ENCODE peak calls at places on chromosomes 6 and 20, in five cellular contexts. T is HepG2, G is A549, A is H1, S is K562. X is an unnamed sample.

GRCh38 chr6:106975699-106976032 is 1.1 kb upstream of the CD24 start:
- DNase-seq in T (no peak), G (no peak), A (no peak), S (no peak), X (no peak)

GRCh38 chr6:151014404-151015150 is 149.1 kb downstream of the MTHFD1L start:
- DNase-seq in T (peak; percentile 80), G (peak; percentile 78), A (peak; percentile 80), S (peak; percentile 72), X (peak; percentile 71)

GRCh38 chr6:83985308-83985713 is 48.3 kb upstream of the MRAP2 start:
- DNase-seq in T (no peak), G (no peak), A (no peak), S (peak; percentile 34), X (no peak)

GRCh38 chr6:49515485-49516146 is 15.9 kb downstream of the GLYATL3 start:
- DNase-seq in T (no peak), G (no peak), A (no peak), S (no peak), X (no peak)

GRCh38 chr6:157982297-157982579 is 575 bp downstream of the SYNJ2 start:
- DNase-seq in T (peak; percentile 62), G (peak; percentile 24), A (peak; percentile 76), S (no peak), X (no peak)

GRCh38 chr6:72464791-72465691 is 156.8 kb upstream of the KCNQ5 start:
- DNase-seq in T (no peak), G (peak; percentile 12), A (no peak), S (peak; percentile 16), X (peak; percentile 83)

GRCh38 chr6:169415179-169415578 is 161.5 kb upstream of the THBS2 start:
- DNase-seq in T (no peak), G (peak; percentile 6), A (no peak), S (no peak), X (no peak)

GRCh38 chr6:15371151-15371550 is 125.3 kb downstream of the JARID2 start:
- DNase-seq in T (no peak), G (no peak), A (no peak), S (no peak), X (no peak)

GRCh38 chr6:112338310-112338709 is 8.8 kb upstream of the RFPL4B start:
- DNase-seq in T (no peak), G (no peak), A (no peak), S (no peak), X (no peak)

GRCh38 chr6:113879186-113880096 is 22.3 kb downstream of the MARCKS start:
- DNase-seq in T (peak; percentile 67), G (peak; percentile 73), A (no peak), S (peak; percentile 36), X (peak; percentile 83)

GRCh38 chr6:163414367-163415175 is at the start of gene QKI:
- DNase-seq in T (peak; percentile 59), G (peak; percentile 66), A (peak; percentile 67), S (peak; percentile 86), X (peak; percentile 67)

GRCh38 chr20:20009784-20010253 is 7.3 kb upstream of the NAA20 start:
- DNase-seq in T (peak; percentile 52), G (no peak), A (no peak), S (no peak), X (no peak)

GRCh38 chr6:144588674-144589325 is 303.7 kb downstream of the UTRN start:
- DNase-seq in T (no peak), G (no peak), A (no peak), S (no peak), X (no peak)

GRCh38 chr6:81669445-81669844 is 83.0 kb downstream of the TENT5A start:
- DNase-seq in T (no peak), G (no peak), A (no peak), S (no peak), X (no peak)

GRCh38 chr6:135087403-135087802 is 32.8 kb upstream of the HBS1L start:
- DNase-seq in T (peak; percentile 27), G (peak; percentile 2), A (no peak), S (no peak), X (no peak)

GRCh38 chr6:134288538-134289203 is 29.2 kb downstream of the SGK1 start:
- DNase-seq in T (no peak), G (peak; percentile 64), A (no peak), S (no peak), X (peak; percentile 94)

GRCh38 chr6:15470746-15471145 is 192.1 kb downstream of the DTNBP1 start:
- DNase-seq in T (no peak), G (no peak), A (no peak), S (no peak), X (no peak)

GRCh38 chr6:152206072-152206818 is 398.8 kb downstream of the ESR1 start:
- DNase-seq in T (peak; percentile 17), G (peak; percentile 28), A (peak; percentile 67), S (peak; percentile 20), X (peak; percentile 8)

GRCh38 chr20:21125072-21125848 is 622 bp upstream of the KIZ start:
- DNase-seq in T (peak; percentile 88), G (peak; percentile 76), A (no peak), S (no peak), X (peak; percentile 41)

GRCh38 chr6:125846292-125847024 is 55.7 kb downstream of the NCOA7 start:
- DNase-seq in T (peak; percentile 20), G (no peak), A (no peak), S (no peak), X (no peak)

GRCh38 chr20:59159091-59159821 is 4.4 kb upstream of the ZNF831 start:
- DNase-seq in T (no peak), G (no peak), A (peak; percentile 64), S (no peak), X (no peak)

GRCh38 chr20:20426472-20426907 is 58.6 kb downstream of the INSM1 start:
- DNase-seq in T (no peak), G (no peak), A (no peak), S (no peak), X (no peak)

GRCh38 chr6:43129434-43130194 is 41.5 kb upstream of the SRF start:
- DNase-seq in T (peak; percentile 52), G (peak; percentile 26), A (peak; percentile 63), S (peak; percentile 64), X (peak; percentile 35)

GRCh38 chr20:50190251-50191064 is at the start of gene CEBPB:
- DNase-seq in T (peak; percentile 90), G (peak; percentile 93), A (peak; percentile 98), S (peak; percentile 93), X (peak; percentile 88)

GRCh38 chr20:48745330-48745729 is 82.5 kb downstream of the PREX1 start:
- DNase-seq in T (no peak), G (peak; percentile 46), A (no peak), S (peak; percentile 23), X (no peak)

GRCh38 chr6:16135078-16135477 is 6.2 kb downstream of the MYLIP start:
- DNase-seq in T (no peak), G (no peak), A (no peak), S (no peak), X (no peak)

GRCh38 chr20:46243707-46244628 is 64.3 kb downstream of the CDH22 start:
- DNase-seq in T (no peak), G (no peak), A (no peak), S (no peak), X (peak; percentile 4)

GRCh38 chr6:157727629-157728182 is 95.3 kb upstream of the SNX9 start:
- DNase-seq in T (peak; percentile 85), G (no peak), A (no peak), S (no peak), X (no peak)

DNA sequence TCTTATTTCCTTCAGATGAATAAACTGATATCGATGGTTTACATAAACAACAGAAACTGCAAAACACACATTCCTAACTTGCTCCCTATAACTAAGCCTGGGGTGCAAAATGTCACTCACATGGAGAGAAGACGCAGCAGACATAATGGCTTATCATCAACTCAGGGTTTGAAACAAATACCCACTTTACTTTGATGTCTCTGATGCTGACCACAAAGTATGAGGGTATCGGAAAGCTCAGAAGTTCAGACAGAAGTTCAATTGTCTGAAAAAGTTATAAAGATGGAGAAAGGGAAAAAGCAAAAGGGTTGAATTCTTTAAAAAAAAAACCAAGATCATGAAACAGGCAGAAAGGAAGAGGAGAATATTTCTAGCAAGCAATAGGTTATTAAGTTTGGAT is 102.7 kb downstream of the FOXC1 start:
- DNase-seq in T (peak; percentile 12), G (no peak), A (no peak), S (no peak), X (no peak)
- TF ChIP-seq MAFK in T (no peak), G (no peak), A (no peak), S (no peak), X (no peak)

DNA sequence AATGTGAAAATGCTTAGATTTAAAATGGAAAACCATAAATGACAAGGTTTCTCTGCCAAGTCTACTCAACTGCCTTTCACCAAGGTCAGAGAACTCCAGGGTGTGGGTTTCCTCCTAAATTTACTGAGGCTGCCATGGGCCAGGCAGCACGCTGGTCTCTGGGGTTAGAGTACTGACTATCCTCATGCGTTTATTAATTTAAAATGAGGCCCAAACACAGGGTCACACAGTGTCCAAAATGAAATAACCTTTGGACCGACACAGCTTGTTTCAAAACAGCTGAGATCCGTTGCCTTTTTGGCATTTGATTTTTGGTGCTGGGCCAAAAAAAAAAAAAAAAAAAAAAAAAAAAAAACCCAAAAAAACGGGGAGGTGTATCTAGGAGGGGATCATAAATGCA is 14.6 kb upstream of the TOX2 start:
- DNase-seq in T (no peak), G (no peak), A (no peak), S (no peak), X (no peak)
- TF ChIP-seq MAFK in T (no peak), G (no peak), A (no peak), S (no peak), X (no peak)

GRCh38 chr6:11604836-11605506 is 67.4 kb downstream of the TMEM170B start:
- DNase-seq in T (no peak), G (no peak), A (no peak), S (no peak), X (no peak)
- TF ChIP-seq MAFK in T (no peak), G (no peak), A (no peak), S (no peak), X (no peak)

GRCh38 chr20:10371467-10371866 is 62.6 kb downstream of the MKKS start:
- DNase-seq in T (no peak), G (no peak), A (no peak), S (no peak), X (no peak)

GRCh38 chr20:10379761-10380160 is 54.3 kb downstream of the MKKS start:
- DNase-seq in T (no peak), G (no peak), A (no peak), S (no peak), X (no peak)

GRCh38 chr20:10374036-10374435 is 60.0 kb downstream of the MKKS start:
- DNase-seq in T (no peak), G (no peak), A (no peak), S (no peak), X (no peak)

GRCh38 chr20:10376271-10377075 is 57.5 kb downstream of the MKKS start:
- DNase-seq in T (no peak), G (no peak), A (no peak), S (no peak), X (peak; percentile 75)

DNA sequence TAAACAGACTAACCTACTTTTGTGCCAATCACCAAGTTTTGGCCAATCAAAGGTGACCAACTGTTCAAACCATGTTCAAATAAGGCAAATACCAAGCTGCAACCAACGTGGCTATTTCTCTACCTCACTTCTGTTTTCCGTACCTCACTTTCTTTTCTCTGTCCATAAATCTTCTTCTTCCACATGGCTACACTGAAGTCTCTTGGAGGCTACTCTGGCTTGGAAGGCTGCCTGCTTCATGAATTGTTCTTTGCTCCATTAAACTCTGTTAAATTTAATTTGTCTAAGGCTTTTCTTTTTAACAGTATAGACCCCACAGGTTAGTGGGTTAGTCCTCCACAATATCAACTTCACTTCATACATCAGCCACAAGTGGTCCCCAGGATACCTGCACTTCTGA is 58.8 kb downstream of the MKKS start:
- DNase-seq in T (no peak), G (no peak), A (no peak), S (no peak), X (no peak)
- TF ChIP-seq MAFK in T (no peak), G (no peak), A (no peak), S (no peak), X (no peak)

X was measured in IMR-90.